ENCODE peak calls at places on chromosomes 11 and 22, in eight cellular contexts. U is esophagus squamous epithelium, I is fibroblast of lung, Z is IMR-90, H is heart right ventricle, L is RWPE2, Q is Peyer's patch, W is prostate gland. J is an unnamed sample. For H3K9me3, the result is how much of the 10 kb centered on the place peaks cover.

GRCh38 chr11:16326679-16327297 is 29.6 kb downstream of the SOX6 start:
- DNase-seq in W (no peak), Z (peak), U (no peak), I (no peak), L (no peak), H (no peak), Q (no peak), J (no peak)

GRCh38 chr11:10379022-10379421 is 74.1 kb downstream of the ADM start:
- DNase-seq in Q (no peak), U (no peak), H (no peak), L (no peak), Z (peak), W (no peak), I (peak), J (no peak)

GRCh38 chr11:67423891-67424613 is 4.2 kb upstream of the RPS6KB2 start:
- DNase-seq in L (no peak), I (no peak), U (no peak), H (no peak), Q (no peak), W (no peak), Z (no peak), J (no peak)

GRCh38 chr11:94830722-94831121 is 62.6 kb downstream of the AMOTL1 start:
- DNase-seq in I (no peak), W (no peak), Q (no peak), U (no peak), L (no peak), Z (no peak), H (no peak), J (no peak)

GRCh38 chr11:82900277-82901164 is at the start of gene PRCP:
- DNase-seq in U (peak), Q (peak), L (peak), W (peak), H (peak), Z (peak), I (peak), J (peak)

GRCh38 chr11:83574516-83574915 is 288.3 kb upstream of the CCDC90B start:
- DNase-seq in Q (no peak), I (no peak), H (no peak), W (no peak), L (no peak), U (no peak), Z (peak), J (no peak)

GRCh38 chr22:23071163-23072034 is 1.1 kb downstream of the GNAZ start:
- DNase-seq in L (peak), I (no peak), Z (no peak), W (no peak), Q (no peak), U (no peak), H (peak), J (peak)

GRCh38 chr11:119315139-119316016 is 1.6 kb downstream of the MCAM start:
- DNase-seq in Q (peak), Z (no peak), U (no peak), I (no peak), L (no peak), W (no peak), H (peak), J (peak)

GRCh38 chr11:9473408-9473807 is 12.6 kb downstream of the ZNF143 start:
- DNase-seq in H (no peak), I (no peak), L (no peak), Q (no peak), U (no peak), W (no peak), Z (no peak), J (no peak)

GRCh38 chr11:1536065-1536843 is 35.8 kb downstream of the DUSP8 start:
- DNase-seq in H (peak), Q (no peak), W (no peak), I (no peak), Z (no peak), U (no peak), L (no peak), J (no peak)

GRCh38 chr22:47422736-47423135 is 660.3 kb downstream of the TBC1D22A start:
- DNase-seq in U (no peak), I (no peak), H (no peak), Q (no peak), W (no peak), L (no peak), Z (no peak), J (no peak)

GRCh38 chr22:47423861-47424820 is 661.7 kb downstream of the TBC1D22A start:
- DNase-seq in I (no peak), W (no peak), Q (no peak), U (no peak), L (no peak), Z (no peak), H (no peak), J (no peak)

GRCh38 chr22:47421846-47422245 is 659.4 kb downstream of the TBC1D22A start:
- DNase-seq in L (no peak), U (no peak), I (no peak), Q (no peak), W (no peak), H (no peak), Z (no peak), J (no peak)

GRCh38 chr22:47420211-47420610 is 657.8 kb downstream of the TBC1D22A start:
- DNase-seq in L (no peak), I (no peak), Z (no peak), H (no peak), W (no peak), U (no peak), Q (no peak), J (no peak)

GRCh38 chr22:47423266-47423665 is 660.8 kb downstream of the TBC1D22A start:
- DNase-seq in H (no peak), W (no peak), U (no peak), L (no peak), I (no peak), Z (no peak), Q (no peak), J (no peak)
- H3K4me3 ChIP-seq in H (no peak), W (no peak), U (no peak), L (no peak), I (no peak), Z (no peak), Q (no peak), J (no peak)

GRCh38 chr22:30221121-30221992 is 25.2 kb downstream of the LIF start:
- DNase-seq in W (no peak), U (no peak), L (no peak), I (no peak), Z (no peak), Q (peak), H (no peak), J (no peak)

GRCh38 chr22:30220338-30221009 is 26.1 kb downstream of the LIF start:
- DNase-seq in W (no peak), I (no peak), L (no peak), H (no peak), Z (no peak), Q (no peak), U (no peak), J (no peak)

GRCh38 chr22:30219668-30220278 is 26.8 kb downstream of the LIF start:
- DNase-seq in U (no peak), I (no peak), W (no peak), L (no peak), H (no peak), Z (no peak), Q (no peak), J (no peak)

GRCh38 chr22:30217698-30218565 is 28.6 kb downstream of the LIF start:
- DNase-seq in I (no peak), L (no peak), Q (no peak), U (no peak), H (no peak), W (no peak), Z (no peak), J (no peak)

DNA sequence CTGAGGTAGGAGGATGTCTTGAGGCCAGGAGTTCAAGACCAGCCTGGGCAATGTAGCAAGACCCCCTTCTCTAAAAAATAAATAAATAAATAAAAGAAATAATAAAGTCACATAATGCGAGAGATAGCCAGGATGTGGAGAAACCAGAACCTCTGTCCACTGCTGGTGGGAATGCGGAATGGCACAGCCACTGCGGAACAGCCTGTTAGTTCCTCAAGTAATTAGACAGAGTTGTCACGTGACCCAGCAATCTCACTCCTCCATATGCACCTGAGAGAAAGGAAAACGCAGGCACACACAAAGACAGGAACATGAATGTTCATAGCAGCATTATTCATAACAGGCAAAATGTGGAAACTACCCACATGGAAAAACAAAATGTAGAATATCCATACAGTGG is 27.5 kb downstream of the LIF start:
- DNase-seq in U (no peak), W (no peak), L (no peak), Q (no peak), I (no peak), H (no peak), Z (no peak), J (no peak)
- TF ChIP-seq CTCF in U (no peak), W (no peak), L (no peak), Q (no peak), I (peak), H (no peak), Z (peak), J (no peak)

GRCh38 chr11:71064702-71065515 is 187.5 kb downstream of the SHANK2 start:
- DNase-seq in W (no peak), L (no peak), Q (no peak), Z (no peak), I (no peak), H (no peak), U (no peak), J (no peak)
- H3K9me3 ChIP-seq in W (under half), L (under half), Q (under half), Z (under half), I (under half), H (under half), U (under half), J (under half)

DNA sequence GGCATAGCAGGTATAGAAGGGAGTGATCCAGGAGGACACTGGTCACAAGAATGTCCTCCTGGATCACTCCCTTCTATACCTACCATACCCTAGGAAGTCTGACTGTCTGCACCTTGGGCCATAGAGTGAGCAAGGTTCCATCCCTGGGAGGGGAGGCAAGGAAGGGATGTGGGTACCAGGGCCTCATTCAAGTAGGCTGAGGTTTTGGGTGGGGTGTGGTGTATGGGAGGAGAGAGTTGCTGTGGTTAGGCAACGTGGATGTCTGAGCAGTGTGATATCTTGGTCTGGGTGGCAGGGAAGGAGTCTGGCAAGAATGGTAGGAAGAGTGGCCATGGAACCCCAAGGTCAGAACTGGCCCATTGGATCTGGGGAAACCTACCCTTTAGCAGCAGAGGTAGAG is 13.2 kb downstream of the PPFIBP2 start:
- DNase-seq in W (no peak), Z (no peak), I (no peak), Q (no peak), H (no peak), L (no peak), U (no peak), J (no peak)
- H3K4me3 ChIP-seq in W (no peak), Z (no peak), I (no peak), Q (no peak), H (no peak), L (no peak), U (no peak), J (no peak)

DNA sequence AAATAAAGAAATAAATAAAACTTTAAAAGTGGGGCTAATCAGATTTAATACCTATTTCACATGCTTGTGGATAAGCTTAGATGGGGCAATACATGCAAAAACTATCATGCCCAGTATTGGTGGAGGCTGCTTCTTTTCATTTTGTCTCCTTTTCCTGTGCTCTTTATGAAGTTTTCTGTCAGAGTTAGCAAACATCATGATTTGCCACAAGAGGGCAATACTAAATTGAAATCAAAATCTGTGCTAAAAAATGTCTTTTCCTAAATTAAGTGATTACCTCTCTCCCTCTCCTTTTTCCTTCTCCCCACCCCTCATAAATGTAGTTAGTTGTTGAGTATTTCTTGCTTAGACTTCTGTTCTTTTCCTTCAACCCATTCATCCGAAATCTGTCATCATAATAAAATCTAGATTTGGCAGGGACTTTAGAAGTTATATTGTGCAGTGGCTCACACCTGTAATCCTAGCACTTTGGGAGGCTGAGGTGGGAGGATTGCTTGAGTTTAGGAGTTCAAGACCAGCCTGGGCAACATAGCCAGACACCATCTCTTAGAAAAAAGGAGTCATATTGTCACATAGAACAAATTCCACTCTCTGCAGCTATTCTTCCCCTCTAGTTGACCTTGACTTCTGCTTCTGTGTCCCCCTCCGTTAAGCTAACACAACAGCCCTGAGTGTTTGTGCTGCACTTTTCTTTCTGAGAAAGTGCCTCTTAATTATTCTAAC is 4.7 kb upstream of the ARHGAP42 start:
- DNase-seq in Z (peak), L (no peak), I (peak), Q (no peak), U (no peak), H (no peak), W (no peak), J (no peak)
- TF ChIP-seq CTCF in Z (peak), L (peak), I (peak), Q (peak), U (peak), H (peak), W (peak), J (peak)

DNA sequence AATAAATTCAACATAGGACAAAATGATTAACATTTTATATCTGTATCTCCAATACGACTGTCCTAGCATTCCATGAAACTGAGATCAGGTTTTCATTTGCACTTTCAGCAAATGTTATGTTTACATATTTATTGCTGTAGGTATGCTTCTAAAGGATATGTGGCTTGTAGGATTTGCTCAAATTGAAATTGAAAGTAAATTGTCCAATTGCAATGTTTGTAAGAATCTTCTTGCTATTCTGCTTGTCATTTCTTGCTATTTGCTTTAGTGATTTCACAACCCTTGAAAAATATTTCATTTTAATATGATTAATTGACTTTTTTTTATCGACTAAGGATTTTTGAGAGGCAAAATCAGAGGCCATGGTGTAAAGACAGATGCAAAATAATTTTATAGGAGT is 904.2 kb upstream of the RAG2 start:
- DNase-seq in Q (no peak), L (no peak), W (no peak), U (no peak), I (peak), Z (peak), H (no peak), J (no peak)
- H3K9me3 ChIP-seq in Q (under half), L (under half), W (under half), U (under half), I (under half), Z (under half), H (under half), J (under half)

J was measured in left ventricle myocardium inferior.